ENCODE peak calls at places on chromosomes 7 and 10, in nine cellular contexts. I is lung; Z is fibroblast of the aortic adventitia; C is CD8-positive, alpha-beta memory T cell; R is endodermal cell; X is cardiac muscle cell; V is bronchial epithelial cell; P is upper lobe of left lung; Q is A549. O is an unnamed sample.

GRCh38 chr10:100912013-100912608 is 652 bp upstream of the SLF2 start:
- DNase-seq in I (no peak), Z (peak), C (no peak), R (no peak), X (no peak), V (no peak), P (no peak), Q (no peak), O (no peak)

GRCh38 chr10:127797339-127797738 is 60.4 kb downstream of the FOXI2 start:
- DNase-seq in I (no peak), Z (no peak), C (no peak), R (no peak), X (no peak), V (peak), P (no peak), Q (no peak), O (no peak)

GRCh38 chr7:151550601-151551286 is 31.0 kb upstream of the RHEB start:
- DNase-seq in I (peak), Z (peak), C (no peak), R (no peak), X (no peak), V (peak), P (no peak), Q (peak), O (peak)

GRCh38 chr7:117061751-117062150 is 108.5 kb downstream of the ST7 start:
- DNase-seq in I (no peak), Z (peak), C (no peak), R (no peak), X (no peak), V (peak), P (no peak), Q (no peak), O (no peak)

GRCh38 chr7:99789441-99790070 is 5.6 kb upstream of the CYP3A4 start:
- DNase-seq in I (no peak), Z (no peak), C (no peak), R (no peak), X (peak), V (peak), P (no peak), Q (no peak), O (no peak)

GRCh38 chr7:74403521-74404387 is 50.0 kb upstream of the GTF2IRD1 start:
- DNase-seq in I (no peak), Z (no peak), C (no peak), R (peak), X (no peak), V (no peak), P (no peak), Q (no peak), O (no peak)

GRCh38 chr10:21399392-21400015 is 126.0 kb downstream of the SKIDA1 start:
- DNase-seq in I (no peak), Z (peak), C (no peak), R (no peak), X (peak), V (peak), P (no peak), Q (peak), O (no peak)

GRCh38 chr7:106109521-106110237 is 2.4 kb downstream of the SYPL1 start:
- DNase-seq in I (no peak), Z (no peak), C (no peak), R (no peak), X (no peak), V (no peak), P (no peak), Q (no peak), O (no peak)

GRCh38 chr7:120583835-120584586 is 273.9 kb downstream of the TSPAN12 start:
- DNase-seq in I (no peak), Z (peak), C (no peak), R (no peak), X (no peak), V (peak), P (no peak), Q (no peak), O (no peak)

GRCh38 chr10:14648042-14648765 is 126.5 kb downstream of the FAM107B start:
- DNase-seq in I (peak), Z (peak), C (peak), R (peak), X (peak), V (peak), P (no peak), Q (no peak), O (peak)
- H3K4me3 ChIP-seq in I (no peak), Z (no peak), C (peak), R (no peak), X (no peak), V (no peak), P (no peak), Q (no peak), O (peak)

GRCh38 chr7:150324366-150324961 is 1.1 kb upstream of the ACTR3C start:
- DNase-seq in I (no peak), Z (no peak), C (no peak), R (no peak), X (peak), V (peak), P (no peak), Q (no peak), O (no peak)
- H3K4me3 ChIP-seq in I (no peak), Z (no peak), C (peak), R (peak), X (peak), V (peak), P (peak), Q (no peak), O (peak)

DNA sequence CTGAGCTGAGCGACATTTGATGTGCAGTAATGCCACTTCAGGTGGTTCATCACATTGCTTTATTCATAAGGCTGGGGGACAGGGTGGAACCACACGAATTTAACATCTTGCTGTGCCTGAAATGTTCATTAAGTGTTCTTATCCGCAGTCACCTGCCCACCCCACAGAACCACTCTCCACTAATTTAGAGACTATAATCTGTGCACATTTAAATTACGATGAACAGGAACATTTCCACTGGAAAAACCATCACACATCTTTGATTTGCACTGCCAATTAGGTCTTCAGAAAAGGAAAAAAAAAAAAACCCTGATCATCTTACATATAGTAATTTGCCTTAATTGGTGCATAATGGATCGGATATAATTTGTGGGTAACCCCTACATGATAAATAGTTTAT is 2.3 kb downstream of the CDCA7L start:
- DNase-seq in I (no peak), Z (no peak), C (no peak), R (no peak), X (no peak), V (no peak), P (no peak), Q (no peak), O (no peak)
- H3K4me3 ChIP-seq in I (no peak), Z (no peak), C (no peak), R (no peak), X (no peak), V (no peak), P (no peak), Q (no peak), O (no peak)

GRCh38 chr10:490891-491571 is 198.4 kb downstream of the DIP2C start:
- DNase-seq in I (no peak), Z (peak), C (no peak), R (no peak), X (peak), V (no peak), P (no peak), Q (no peak), O (no peak)
- H3K4me3 ChIP-seq in I (no peak), Z (peak), C (no peak), R (no peak), X (no peak), V (no peak), P (no peak), Q (no peak), O (no peak)

GRCh38 chr10:14327535-14327934 is 3.2 kb downstream of the FRMD4A start:
- DNase-seq in I (no peak), Z (no peak), C (no peak), R (no peak), X (no peak), V (no peak), P (no peak), Q (no peak), O (no peak)

GRCh38 chr10:14325325-14325955 is 5.3 kb downstream of the FRMD4A start:
- DNase-seq in I (peak), Z (peak), C (peak), R (peak), X (peak), V (peak), P (no peak), Q (peak), O (peak)

GRCh38 chr10:14329609-14330246 is 996 bp downstream of the FRMD4A start:
- DNase-seq in I (no peak), Z (no peak), C (no peak), R (peak), X (peak), V (no peak), P (peak), Q (no peak), O (no peak)

GRCh38 chr10:14328881-14329280 is 1.8 kb downstream of the FRMD4A start:
- DNase-seq in I (no peak), Z (no peak), C (no peak), R (peak), X (no peak), V (no peak), P (no peak), Q (no peak), O (no peak)

DNA sequence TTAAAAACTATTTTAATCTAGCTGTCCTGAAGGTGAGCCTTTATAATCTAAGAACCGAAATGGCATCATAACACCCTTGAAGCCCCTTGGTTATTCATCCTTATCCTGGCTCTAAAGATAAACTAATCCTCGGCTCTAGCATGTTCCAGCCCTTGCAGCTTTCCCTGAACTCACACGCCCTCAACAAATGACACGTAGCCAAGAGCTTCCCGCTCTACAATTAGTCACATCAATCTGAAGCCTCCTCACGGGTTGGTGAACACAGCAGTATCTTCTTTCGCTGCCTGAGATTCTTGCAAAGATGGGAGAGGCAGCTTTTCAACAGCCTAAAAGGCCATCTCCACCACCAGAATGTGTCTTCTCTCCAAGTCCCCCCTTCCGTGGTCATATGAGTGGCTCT is 4.1 kb downstream of the FRMD4A start:
- DNase-seq in I (no peak), Z (no peak), C (no peak), R (no peak), X (no peak), V (no peak), P (no peak), Q (no peak), O (no peak)
- H3K4me3 ChIP-seq in I (no peak), Z (no peak), C (no peak), R (no peak), X (no peak), V (no peak), P (no peak), Q (no peak), O (no peak)

DNA sequence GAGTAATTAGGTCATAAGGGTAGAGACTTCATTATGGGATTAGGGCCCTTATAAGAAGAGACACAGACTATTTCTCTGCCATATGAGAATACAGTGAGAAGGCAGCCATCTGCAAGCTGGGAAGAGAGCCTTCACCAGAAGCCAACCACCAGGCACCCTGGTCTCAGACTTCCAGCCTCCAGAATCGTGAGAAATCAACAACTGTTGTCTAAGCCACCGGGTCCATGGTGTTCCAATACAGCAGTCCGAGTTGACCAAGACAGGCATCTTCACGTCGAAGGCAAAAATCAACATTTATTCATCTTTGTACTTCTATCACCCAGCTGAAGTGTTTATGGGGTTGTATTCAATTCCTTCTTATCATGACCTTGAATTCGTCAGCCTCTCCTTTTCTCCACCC is 5.3 kb downstream of the TUBAL3 start:
- DNase-seq in I (no peak), Z (no peak), C (no peak), R (no peak), X (no peak), V (no peak), P (no peak), Q (no peak), O (no peak)
- H3K4me3 ChIP-seq in I (no peak), Z (no peak), C (no peak), R (no peak), X (no peak), V (no peak), P (no peak), Q (no peak), O (no peak)

GRCh38 chr7:17816903-17817302 is 123.4 kb downstream of the SNX13 start:
- DNase-seq in I (no peak), Z (no peak), C (no peak), R (no peak), X (no peak), V (no peak), P (no peak), Q (no peak), O (no peak)

GRCh38 chr7:17822557-17823173 is 117.6 kb downstream of the SNX13 start:
- DNase-seq in I (no peak), Z (no peak), C (no peak), R (no peak), X (peak), V (no peak), P (no peak), Q (no peak), O (no peak)
- H3K4me3 ChIP-seq in I (no peak), Z (no peak), C (no peak), R (no peak), X (no peak), V (no peak), P (no peak), Q (no peak), O (no peak)

GRCh38 chr7:47360301-47360900 is 221.5 kb downstream of the TNS3 start:
- DNase-seq in I (no peak), Z (no peak), C (no peak), R (no peak), X (no peak), V (no peak), P (peak), Q (no peak), O (no peak)

GRCh38 chr7:47358944-47359588 is 222.8 kb downstream of the TNS3 start:
- DNase-seq in I (no peak), Z (no peak), C (no peak), R (no peak), X (no peak), V (peak), P (no peak), Q (no peak), O (no peak)

GRCh38 chr7:47361746-47362215 is 220.1 kb downstream of the TNS3 start:
- DNase-seq in I (peak), Z (peak), C (no peak), R (no peak), X (no peak), V (peak), P (no peak), Q (no peak), O (peak)

GRCh38 chr7:47362984-47363383 is 218.9 kb downstream of the TNS3 start:
- DNase-seq in I (no peak), Z (no peak), C (no peak), R (no peak), X (no peak), V (no peak), P (no peak), Q (no peak), O (no peak)

DNA sequence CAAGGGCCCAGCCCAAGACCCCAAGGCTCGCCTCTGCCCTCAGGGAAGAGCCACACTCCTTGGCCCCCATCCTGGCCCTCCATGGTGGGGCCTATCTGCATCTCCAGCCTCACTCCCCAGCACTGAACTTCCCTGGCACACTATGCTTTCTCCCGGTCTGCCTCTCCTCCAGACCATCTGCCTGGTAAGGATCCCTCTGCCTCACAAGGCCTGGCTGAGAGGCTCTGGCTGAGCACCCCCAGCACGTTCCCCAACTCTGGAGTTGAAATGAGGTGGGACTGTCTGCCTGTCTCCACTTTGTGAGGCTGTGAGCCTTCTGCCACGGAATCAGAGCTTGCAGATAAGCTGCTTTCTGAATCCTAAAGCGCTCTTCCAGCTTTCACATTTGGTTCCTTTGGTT is 220.7 kb downstream of the TNS3 start:
- DNase-seq in I (no peak), Z (no peak), C (no peak), R (no peak), X (no peak), V (no peak), P (no peak), Q (no peak), O (no peak)
- H3K4me3 ChIP-seq in I (no peak), Z (no peak), C (no peak), R (no peak), X (no peak), V (no peak), P (no peak), Q (no peak), O (no peak)

GRCh38 chr7:32762894-32763293 is 128.7 kb downstream of the KBTBD2 start:
- DNase-seq in I (no peak), Z (no peak), C (no peak), R (peak), X (no peak), V (no peak), P (peak), Q (no peak), O (no peak)
- H3K4me3 ChIP-seq in I (no peak), Z (no peak), C (no peak), R (no peak), X (no peak), V (no peak), P (no peak), Q (no peak), O (no peak)

GRCh38 chr7:55084307-55084706 is 65.5 kb downstream of the EGFR start:
- DNase-seq in I (no peak), Z (no peak), C (no peak), R (no peak), X (no peak), V (no peak), P (no peak), Q (no peak), O (no peak)

GRCh38 chr7:55083206-55083605 is 64.4 kb downstream of the EGFR start:
- DNase-seq in I (no peak), Z (peak), C (no peak), R (no peak), X (no peak), V (no peak), P (no peak), Q (no peak), O (no peak)

GRCh38 chr7:55087521-55087961 is 68.7 kb downstream of the EGFR start:
- DNase-seq in I (no peak), Z (peak), C (no peak), R (peak), X (no peak), V (no peak), P (no peak), Q (no peak), O (no peak)

GRCh38 chr7:55086413-55087201 is 67.8 kb downstream of the EGFR start:
- DNase-seq in I (peak), Z (peak), C (no peak), R (no peak), X (no peak), V (peak), P (peak), Q (no peak), O (peak)

GRCh38 chr7:55085511-55086412 is 66.9 kb downstream of the EGFR start:
- DNase-seq in I (no peak), Z (no peak), C (no peak), R (no peak), X (no peak), V (no peak), P (no peak), Q (no peak), O (no peak)
- H3K4me3 ChIP-seq in I (no peak), Z (peak), C (no peak), R (no peak), X (no peak), V (no peak), P (no peak), Q (no peak), O (no peak)